ENCODE peak calls at places on chromosomes 7 and 10, in five cellular contexts. X, G, J, S and Y are unnamed samples.
A peak's percentile ranks its signal among the peaks of the same experiment; 100 is the strongest.

GRCh38 chr10:34430685-34431084 is 384.4 kb downstream of the PARD3 start:
- DNase-seq in X (no peak), G (no peak), J (no peak), S (no peak), Y (no peak)

GRCh38 chr7:157065046-157065445 is 54.6 kb upstream of the MNX1 start:
- DNase-seq in X (no peak), G (no peak), J (no peak), S (no peak), Y (no peak)

GRCh38 chr10:114768394-114768786 is 53.2 kb upstream of the FHIP2A start:
- DNase-seq in X (no peak), G (no peak), J (no peak), S (no peak), Y (no peak)

GRCh38 chr7:7035851-7036250 is 146.5 kb upstream of the C1GALT1 start:
- DNase-seq in X (no peak), G (no peak), J (no peak), S (no peak), Y (no peak)

GRCh38 chr7:88306590-88307048 is at the start of gene STEAP4:
- DNase-seq in X (peak; percentile 91), G (peak; percentile 40), J (no peak), S (peak; percentile 0), Y (peak; percentile 71)

GRCh38 chr10:132591166-132591971 is 53.8 kb downstream of the INPP5A start:
- DNase-seq in X (peak; percentile 44), G (peak; percentile 74), J (no peak), S (peak; percentile 66), Y (peak; percentile 81)

GRCh38 chr10:35639021-35639521 is 3.0 kb downstream of the FZD8 start:
- DNase-seq in X (no peak), G (no peak), J (no peak), S (no peak), Y (no peak)

GRCh38 chr7:32034052-32034451 is 36.2 kb downstream of the PDE1C start:
- DNase-seq in X (no peak), G (no peak), J (no peak), S (no peak), Y (no peak)

GRCh38 chr10:33161550-33162247 is 172.8 kb downstream of the NRP1 start:
- DNase-seq in X (no peak), G (no peak), J (no peak), S (no peak), Y (no peak)

GRCh38 chr10:63718453-63718852 is 197.3 kb downstream of the REEP3 start:
- DNase-seq in X (no peak), G (no peak), J (no peak), S (no peak), Y (no peak)

GRCh38 chr10:86773486-86773885 is 17.1 kb downstream of the BMPR1A start:
- DNase-seq in X (no peak), G (no peak), J (no peak), S (peak; percentile 71), Y (no peak)

GRCh38 chr7:50308301-50309129 is 4.0 kb downstream of the IKZF1 start:
- DNase-seq in X (no peak), G (no peak), J (no peak), S (no peak), Y (no peak)

DNA sequence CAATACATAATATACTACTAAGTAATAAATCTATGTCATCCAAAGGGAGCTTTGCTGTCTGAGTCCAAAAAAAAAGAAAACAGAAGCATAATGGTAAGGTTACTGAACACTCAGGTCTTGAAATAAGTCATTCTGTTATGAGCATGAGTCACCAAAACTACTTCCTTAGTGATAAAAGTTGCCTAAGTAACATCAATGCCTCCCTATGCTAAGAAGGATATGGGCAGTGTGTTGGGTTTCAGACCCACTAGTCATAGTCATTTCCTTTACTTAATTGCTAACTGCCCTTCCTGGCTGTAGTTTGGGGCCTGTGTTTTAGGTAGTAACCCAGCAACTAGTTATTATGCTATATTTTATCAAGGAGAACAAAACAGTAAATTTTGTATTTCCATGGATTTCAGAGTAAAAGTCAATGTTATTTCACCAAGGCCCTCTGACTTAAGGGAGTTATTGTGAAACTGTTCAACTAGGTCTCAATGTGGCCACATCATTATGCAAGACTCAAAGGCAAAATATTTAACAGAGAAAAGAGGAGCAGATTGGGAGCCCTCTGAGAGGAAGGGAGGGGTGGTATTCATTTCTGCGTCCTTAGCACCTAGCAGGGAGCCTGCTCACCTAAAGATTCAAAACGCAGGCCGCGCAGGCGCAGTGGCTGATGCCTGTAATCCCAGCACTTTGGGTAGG is 11.7 kb upstream of the VIM start:
- DNase-seq in X (peak; percentile 72), G (peak; percentile 88), J (peak; percentile 82), S (peak; percentile 98), Y (no peak)
- TF ChIP-seq POLR2A in X (no peak), G (no peak), J (no peak), S (peak; percentile 28), Y (no peak)

DNA sequence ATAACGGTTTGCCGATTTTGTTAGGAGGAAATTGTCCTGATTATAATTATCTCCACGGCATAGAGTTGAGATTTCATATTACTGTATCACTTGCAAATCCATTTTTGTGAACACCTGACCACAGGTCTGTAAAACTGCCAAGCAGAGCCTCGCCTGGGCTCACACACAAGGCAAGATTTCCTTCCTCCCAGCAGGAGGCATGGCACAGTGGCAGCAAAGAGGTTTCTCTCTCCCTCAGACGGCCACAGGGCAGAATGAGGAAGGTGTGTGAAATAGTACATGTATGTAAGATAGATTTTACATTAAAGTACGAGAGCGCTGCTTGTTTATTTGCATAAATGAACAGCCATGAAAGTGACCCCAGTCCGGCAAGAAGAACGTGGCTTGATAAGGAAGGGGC is 130.1 kb downstream of the CELF2 start:
- DNase-seq in X (no peak), G (no peak), J (no peak), S (no peak), Y (peak; percentile 35)
- H3K27ac ChIP-seq in X (peak overlapping the region; percentile 22), G (no peak overlapping the region), J (no peak overlapping the region), S (no peak overlapping the region), Y (peak overlapping the region; percentile 58)

GRCh38 chr10:101001225-101002035 is 1.8 kb downstream of the LZTS2 start:
- DNase-seq in X (peak; percentile 93), G (no peak), J (no peak), S (peak; percentile 95), Y (peak; percentile 90)
- TF ChIP-seq POLR2A in X (no peak), G (no peak), J (no peak), S (peak; percentile 83), Y (peak; percentile 75)

GRCh38 chr10:14736043-14736442 is 38.7 kb downstream of the FAM107B start:
- DNase-seq in X (no peak), G (no peak), J (no peak), S (no peak), Y (no peak)
- H3K27ac ChIP-seq in X (no peak overlapping the region), G (no peak overlapping the region), J (peak overlapping the region; percentile 10), S (no peak overlapping the region), Y (peak overlapping the region; percentile 71)

DNA sequence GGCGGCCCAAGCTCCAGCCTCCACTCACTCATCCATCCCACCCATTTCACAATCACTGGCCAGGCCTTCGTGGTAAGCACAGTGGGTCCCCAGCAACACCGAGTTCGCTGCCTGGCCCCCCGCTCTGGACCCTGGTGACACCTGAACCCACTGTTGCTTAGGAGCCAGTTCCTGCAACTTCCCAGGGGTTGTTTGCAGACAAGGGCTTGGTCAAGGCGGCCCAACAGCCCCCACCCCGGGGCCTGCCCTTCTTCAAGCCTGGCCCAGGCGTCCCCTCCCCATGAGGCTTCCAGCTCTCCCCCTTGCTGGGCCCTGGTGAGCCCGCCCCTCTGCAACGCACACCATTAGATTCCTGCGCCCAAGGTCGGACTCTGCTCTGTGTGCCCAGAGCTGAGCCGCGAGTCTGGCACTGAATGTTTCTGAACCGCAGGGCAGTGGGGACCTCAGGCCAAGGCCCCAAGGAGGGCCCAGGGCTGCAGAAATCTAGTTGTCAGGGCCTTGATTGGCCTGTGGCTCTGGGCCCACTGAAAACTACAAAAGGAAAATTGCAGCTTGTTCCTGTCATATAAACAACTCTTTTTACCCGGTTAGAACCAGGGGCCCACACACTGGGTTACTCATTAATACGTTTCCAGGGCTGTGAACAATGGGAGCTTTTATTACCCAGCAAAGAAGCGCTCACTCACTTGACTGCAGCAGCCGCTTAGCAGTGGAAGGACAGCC is 2.1 kb upstream of the COX19 start:
- DNase-seq in X (no peak), G (peak; percentile 58), J (peak; percentile 56), S (peak; percentile 46), Y (no peak)
- TF ChIP-seq POLR2A in X (no peak), G (no peak), J (no peak), S (no peak), Y (no peak)

GRCh38 chr10:103680869-103681236 is 174.5 kb downstream of the SH3PXD2A start:
- DNase-seq in X (no peak), G (no peak), J (no peak), S (no peak), Y (no peak)

GRCh38 chr10:103682042-103682441 is 173.3 kb downstream of the SH3PXD2A start:
- DNase-seq in X (peak; percentile 93), G (no peak), J (no peak), S (no peak), Y (no peak)

GRCh38 chr10:103679096-103679790 is 176.1 kb downstream of the SH3PXD2A start:
- DNase-seq in X (no peak), G (no peak), J (no peak), S (peak; percentile 38), Y (no peak)

GRCh38 chr10:103683851-103684250 is 171.5 kb downstream of the SH3PXD2A start:
- DNase-seq in X (no peak), G (no peak), J (no peak), S (no peak), Y (no peak)

GRCh38 chr10:103682631-103683030 is 172.7 kb downstream of the SH3PXD2A start:
- DNase-seq in X (no peak), G (no peak), J (no peak), S (no peak), Y (no peak)
- H3K27ac ChIP-seq in X (peak overlapping the region; percentile 52), G (no peak overlapping the region), J (no peak overlapping the region), S (no peak overlapping the region), Y (no peak overlapping the region)

GRCh38 chr10:71771204-71771603 is 2.1 kb downstream of the VSIR start:
- DNase-seq in X (no peak), G (no peak), J (no peak), S (no peak), Y (peak; percentile 64)

GRCh38 chr10:71771821-71772617 is 1.3 kb downstream of the VSIR start:
- DNase-seq in X (peak; percentile 87), G (peak; percentile 57), J (no peak), S (peak; percentile 66), Y (no peak)

GRCh38 chr10:71774916-71775702 is 1.8 kb upstream of the VSIR start:
- DNase-seq in X (no peak), G (no peak), J (no peak), S (no peak), Y (no peak)

GRCh38 chr10:71772832-71773220 is 494 bp downstream of the VSIR start:
- DNase-seq in X (no peak), G (no peak), J (no peak), S (no peak), Y (no peak)

GRCh38 chr10:71773221-71773971 is at the start of gene VSIR:
- DNase-seq in X (peak; percentile 93), G (peak; percentile 82), J (peak; percentile 51), S (peak; percentile 71), Y (peak; percentile 74)
- TF ChIP-seq POLR2A in X (peak; percentile 93), G (peak; percentile 48), J (peak; percentile 96), S (peak; percentile 74), Y (peak; percentile 86)

DNA sequence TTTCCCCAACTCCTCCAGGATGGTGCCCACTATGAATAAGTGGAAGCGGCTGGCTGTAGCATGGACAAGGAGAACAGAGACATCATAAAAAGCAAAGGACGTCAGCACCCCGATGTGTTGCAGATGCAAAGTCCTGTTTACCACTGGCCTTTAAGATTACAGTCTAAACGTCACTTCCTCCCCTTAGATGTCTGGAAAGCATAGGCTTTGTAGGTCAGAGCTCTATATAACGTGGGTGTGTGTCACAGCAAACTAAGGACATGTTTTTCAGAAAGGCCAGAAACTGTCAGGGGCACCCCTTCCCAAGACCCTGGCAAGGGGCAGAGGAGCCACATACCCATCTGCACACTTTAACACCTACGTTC is 7.9 kb downstream of the COBL start:
- DNase-seq in X (no peak), G (no peak), J (no peak), S (no peak), Y (no peak)
- H3K27ac ChIP-seq in X (no peak overlapping the region), G (no peak overlapping the region), J (no peak overlapping the region), S (no peak overlapping the region), Y (peak overlapping the region; percentile 41)